ENCODE peak calls at places on chromosomes 16 and 17, in five cellular contexts. M is H9, O is mesenchymal stem cell, P is H1, G is IMR-90. Z is an unnamed sample.

GRCh38 chr17:9928601-9929341 is 23.7 kb upstream of the RCVRN start:
- DNase-seq in M (peak), O (peak), P (peak), G (peak), Z (peak)

GRCh38 chr16:87459027-87459426 is 33.8 kb downstream of the ZCCHC14 start:
- DNase-seq in M (no peak), O (no peak), P (no peak), G (no peak), Z (no peak)

GRCh38 chr17:75034236-75034908 is 12.4 kb downstream of the ATP5PD start:
- DNase-seq in M (peak), O (peak), P (peak), G (peak), Z (peak)

GRCh38 chr16:23031508-23032098 is 117.6 kb downstream of the USP31 start:
- DNase-seq in M (no peak), O (no peak), P (no peak), G (no peak), Z (no peak)

GRCh38 chr17:70920416-70920815 is 751.1 kb downstream of the KCNJ2 start:
- DNase-seq in M (no peak), O (no peak), P (no peak), G (no peak), Z (no peak)

GRCh38 chr17:75827291-75828050 is 16.7 kb downstream of the UNC13D start:
- DNase-seq in M (peak), O (peak), P (peak), G (peak), Z (peak)

GRCh38 chr16:83310816-83311215 is 497.0 kb upstream of the HSBP1 start:
- DNase-seq in M (no peak), O (no peak), P (no peak), G (no peak), Z (no peak)

GRCh38 chr16:66131156-66131807 is 235.2 kb upstream of the CDH5 start:
- DNase-seq in M (no peak), O (peak), P (no peak), G (peak), Z (no peak)

GRCh38 chr17:55200904-55201608 is 63.7 kb upstream of the HLF start:
- DNase-seq in M (no peak), O (no peak), P (no peak), G (no peak), Z (no peak)

GRCh38 chr16:79823644-79824043 is 223.1 kb upstream of the MAF start:
- DNase-seq in M (no peak), O (no peak), P (no peak), G (no peak), Z (peak)

GRCh38 chr16:72924487-72924886 is 123.4 kb downstream of the ZFHX3 start:
- DNase-seq in M (no peak), O (no peak), P (no peak), G (no peak), Z (no peak)

GRCh38 chr17:14359251-14359939 is 58.5 kb downstream of the HS3ST3B1 start:
- DNase-seq in M (peak), O (peak), P (no peak), G (no peak), Z (peak)

GRCh38 chr17:12134587-12134986 is 113.9 kb downstream of the MAP2K4 start:
- DNase-seq in M (no peak), O (no peak), P (no peak), G (no peak), Z (peak)

GRCh38 chr16:57752581-57753447 is 17.2 kb downstream of the KATNB1 start:
- DNase-seq in M (no peak), O (no peak), P (no peak), G (no peak), Z (no peak)

GRCh38 chr17:81379523-81379942 is 15.7 kb upstream of the BAHCC1 start:
- DNase-seq in M (no peak), O (no peak), P (no peak), G (no peak), Z (no peak)

GRCh38 chr17:78416791-78417530 is 38.5 kb downstream of the PGS1 start:
- DNase-seq in M (no peak), O (peak), P (no peak), G (no peak), Z (peak)

GRCh38 chr17:53791551-53791950 is 31.2 kb upstream of the KIF2B start:
- DNase-seq in M (no peak), O (no peak), P (no peak), G (no peak), Z (no peak)

GRCh38 chr17:50388728-50389127 is 8.6 kb downstream of the LRRC59 start:
- DNase-seq in M (no peak), O (no peak), P (no peak), G (no peak), Z (no peak)

GRCh38 chr17:1645207-1646171 is at the start of gene SCARF1:
- DNase-seq in M (peak), O (peak), P (no peak), G (no peak), Z (no peak)

GRCh38 chr17:66268247-66268927 is 34.0 kb upstream of the PRKCA start:
- DNase-seq in M (no peak), O (peak), P (no peak), G (peak), Z (peak)

GRCh38 chr17:30234954-30235353 is 543 bp downstream of the SLC6A4 start:
- DNase-seq in M (peak), O (no peak), P (no peak), G (no peak), Z (peak)

GRCh38 chr16:79370736-79371135 is 229.8 kb downstream of the MAF start:
- DNase-seq in M (no peak), O (no peak), P (no peak), G (no peak), Z (no peak)

GRCh38 chr16:23113185-23113584 is 36.1 kb downstream of the USP31 start:
- DNase-seq in M (no peak), O (no peak), P (no peak), G (no peak), Z (no peak)

GRCh38 chr17:2688351-2689342 is 22.9 kb downstream of the CLUH start:
- DNase-seq in M (peak), O (no peak), P (no peak), G (no peak), Z (no peak)

GRCh38 chr16:12532871-12533610 is 270.6 kb downstream of the CPPED1 start:
- DNase-seq in M (no peak), O (no peak), P (no peak), G (no peak), Z (no peak)

GRCh38 chr17:69637399-69638165 is 223.1 kb downstream of the MAP2K6 start:
- DNase-seq in M (no peak), O (peak), P (no peak), G (peak), Z (no peak)

GRCh38 chr17:41710472-41711090 is 1.6 kb upstream of the GAST start:
- DNase-seq in M (no peak), O (peak), P (no peak), G (peak), Z (no peak)

GRCh38 chr17:33688771-33689170 is 395.7 kb upstream of the ASIC2 start:
- DNase-seq in M (no peak), O (no peak), P (no peak), G (no peak), Z (no peak)

GRCh38 chr17:55730380-55730779 is 7.7 kb upstream of the TMEM100 start:
- DNase-seq in M (no peak), O (no peak), P (no peak), G (no peak), Z (no peak)

GRCh38 chr16:69796285-69797118 is 34.4 kb downstream of the WWP2 start:
- DNase-seq in M (peak), O (peak), P (no peak), G (peak), Z (peak)

GRCh38 chr17:49022391-49022941 is 25.3 kb downstream of the IGF2BP1 start:
- DNase-seq in M (peak), O (no peak), P (peak), G (peak), Z (no peak)

GRCh38 chr17:47733414-47734288 is 615 bp downstream of the TBX21 start:
- DNase-seq in M (peak), O (no peak), P (no peak), G (no peak), Z (no peak)

GRCh38 chr16:57630931-57631845 is 2.8 kb downstream of the ADGRG1 start:
- DNase-seq in M (no peak), O (no peak), P (no peak), G (no peak), Z (no peak)

GRCh38 chr16:50702725-50703124 is 9.3 kb downstream of the NOD2 start:
- DNase-seq in M (no peak), O (no peak), P (no peak), G (no peak), Z (no peak)

GRCh38 chr16:1687427-1688316 is 9.6 kb downstream of the JPT2 start:
- DNase-seq in M (no peak), O (no peak), P (no peak), G (no peak), Z (peak)

GRCh38 chr16:84603115-84603816 is 14.6 kb downstream of the COTL1 start:
- DNase-seq in M (no peak), O (peak), P (no peak), G (peak), Z (peak)

GRCh38 chr17:6162892-6163291 is 92.7 kb downstream of the WSCD1 start:
- DNase-seq in M (peak), O (no peak), P (no peak), G (no peak), Z (no peak)

GRCh38 chr16:20954574-20954973 is 54.0 kb downstream of the LYRM1 start:
- DNase-seq in M (no peak), O (no peak), P (no peak), G (no peak), Z (no peak)

GRCh38 chr17:6473128-6473767 is 29.0 kb downstream of the PIMREG start:
- DNase-seq in M (peak), O (peak), P (no peak), G (peak), Z (peak)

GRCh38 chr17:80499536-80499935 is 23.1 kb upstream of the NPTX1 start:
- DNase-seq in M (no peak), O (no peak), P (no peak), G (no peak), Z (no peak)

DNA sequence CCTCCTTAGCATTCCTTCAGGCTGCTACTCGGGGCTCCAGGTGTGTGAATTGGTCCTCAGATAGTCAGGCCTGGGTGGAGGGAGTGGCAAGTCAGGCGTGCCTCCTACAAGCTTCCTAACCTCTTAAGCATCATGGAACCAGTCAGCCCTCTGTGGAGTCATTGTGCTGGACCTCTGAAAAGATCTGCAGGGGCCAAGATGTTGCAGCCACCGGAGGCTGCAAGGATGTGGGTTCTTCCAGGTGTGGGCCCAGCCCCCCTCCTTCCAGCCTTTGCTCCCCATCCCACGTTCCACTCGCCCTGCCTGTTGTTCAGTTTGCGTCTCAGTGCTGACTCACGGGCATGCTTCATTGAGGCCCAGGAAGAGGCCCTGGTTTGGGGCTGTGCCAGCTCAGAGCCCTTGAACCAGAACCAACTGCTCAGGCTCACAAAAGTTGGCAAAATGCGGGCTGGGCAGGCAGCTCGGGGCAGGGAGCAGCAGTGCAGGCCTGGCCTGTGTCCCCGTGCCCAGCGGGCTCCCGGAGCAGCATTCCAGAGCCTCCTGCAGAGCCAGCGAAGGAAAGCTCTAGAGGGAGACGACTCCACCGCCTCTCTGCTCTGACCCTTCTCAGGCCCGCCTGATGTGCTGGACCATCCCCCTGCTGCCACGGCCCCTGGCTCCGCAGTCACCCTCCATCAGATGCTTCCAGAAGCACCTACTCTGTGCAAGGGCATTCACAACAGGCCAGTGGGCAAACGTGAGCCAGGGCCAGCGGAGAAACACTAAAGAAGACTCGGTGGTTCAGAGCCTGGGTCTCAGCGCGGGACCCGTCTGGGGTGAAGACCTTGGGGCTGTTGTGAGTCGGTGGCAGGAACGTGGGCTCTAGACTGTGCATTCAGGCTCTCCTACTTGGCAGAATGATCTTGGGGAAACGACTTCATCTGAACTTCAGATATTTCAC is 7.5 kb downstream of the LDHD start:
- DNase-seq in M (peak), O (peak), P (no peak), G (peak), Z (no peak)
- H3K23ac ChIP-seq in M (no peak), O (no peak), P (no peak), G (peak), Z (no peak)

GRCh38 chr16:4370570-4371480 is 823 bp upstream of the VASN start:
- DNase-seq in M (no peak), O (peak), P (no peak), G (peak), Z (no peak)
- H3K23ac ChIP-seq in M (no peak), O (no peak), P (no peak), G (peak), Z (no peak)

DNA sequence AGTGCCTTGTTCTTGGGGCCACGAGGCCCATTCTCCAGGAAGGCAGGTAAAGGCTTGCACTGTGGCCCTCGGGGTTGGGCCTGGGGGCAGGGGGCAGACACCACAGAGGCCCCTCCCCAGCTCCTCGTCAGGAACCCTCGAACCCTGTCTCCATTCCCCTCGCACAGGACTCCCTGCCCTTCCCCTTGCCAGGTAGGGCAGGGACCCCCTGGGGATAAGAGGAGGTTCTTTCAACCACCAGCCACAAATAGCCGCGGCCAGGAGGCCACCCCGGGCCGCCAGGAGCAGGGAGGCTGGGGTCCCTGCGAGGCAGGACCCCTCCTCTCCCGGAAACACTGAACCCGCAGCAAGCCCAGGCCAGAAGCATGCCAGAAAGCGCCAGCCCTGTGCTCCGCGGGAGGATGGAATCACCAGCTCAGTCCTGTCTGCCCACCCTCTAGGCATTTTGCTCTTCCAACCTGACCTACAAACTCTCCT is 45.6 kb downstream of the SLC47A1 start:
- DNase-seq in M (peak), O (no peak), P (no peak), G (no peak), Z (no peak)
- H3K23ac ChIP-seq in M (no peak), O (no peak), P (no peak), G (no peak), Z (no peak)

GRCh38 chr16:35148748-35149147 is 1689.3 kb downstream of the TP53TG3F start:
- DNase-seq in M (no peak), O (no peak), P (no peak), G (no peak), Z (no peak)
- H3K23ac ChIP-seq in M (no peak), O (no peak), P (no peak), G (no peak), Z (no peak)

DNA sequence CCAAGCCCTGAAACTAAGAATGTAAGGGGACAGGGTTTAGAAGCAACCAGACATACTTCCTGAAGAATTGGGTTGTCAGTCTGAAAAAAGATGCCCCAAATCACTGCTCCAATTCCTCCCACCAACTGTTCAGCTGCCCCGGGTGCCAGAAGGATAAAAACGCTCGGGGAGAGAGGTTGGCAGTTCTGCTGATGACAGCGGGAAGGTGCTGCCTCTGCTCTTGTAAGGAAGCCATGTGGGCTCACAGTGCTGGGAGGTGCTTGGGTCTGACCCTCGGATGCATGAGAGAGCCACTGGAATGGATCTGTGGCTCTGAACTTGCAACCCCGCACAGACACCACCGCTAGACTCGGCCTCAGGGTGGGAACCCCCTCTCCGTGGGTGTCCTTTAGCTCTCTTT is 364.8 kb upstream of the RBFOX1 start:
- DNase-seq in M (peak), O (no peak), P (no peak), G (no peak), Z (no peak)
- H3K23ac ChIP-seq in M (no peak), O (no peak), P (no peak), G (no peak), Z (no peak)

GRCh38 chr17:44221862-44222111 is 2.3 kb upstream of the UBTF start:
- DNase-seq in M (no peak), O (no peak), P (no peak), G (no peak), Z (peak)
- H3K23ac ChIP-seq in M (no peak), O (no peak), P (no peak), G (peak), Z (no peak)

GRCh38 chr16:46732561-46732960 is 15.6 kb downstream of the MYLK3 start:
- DNase-seq in M (no peak), O (no peak), P (no peak), G (no peak), Z (no peak)
- H3K23ac ChIP-seq in M (no peak), O (no peak), P (no peak), G (no peak), Z (no peak)

GRCh38 chr17:17536702-17537101 is 40.5 kb upstream of the RASD1 start:
- DNase-seq in M (no peak), O (no peak), P (no peak), G (no peak), Z (no peak)

GRCh38 chr17:17535957-17536356 is 39.8 kb upstream of the RASD1 start:
- DNase-seq in M (no peak), O (no peak), P (no peak), G (peak), Z (no peak)

GRCh38 chr17:17539591-17539990 is 43.4 kb upstream of the RASD1 start:
- DNase-seq in M (no peak), O (no peak), P (no peak), G (no peak), Z (no peak)

GRCh38 chr17:17538417-17539391 is 42.5 kb upstream of the RASD1 start:
- DNase-seq in M (no peak), O (no peak), P (no peak), G (peak), Z (no peak)

GRCh38 chr17:17537311-17538099 is 41.3 kb upstream of the RASD1 start:
- DNase-seq in M (no peak), O (peak), P (no peak), G (peak), Z (no peak)
- H3K23ac ChIP-seq in M (no peak), O (no peak), P (no peak), G (no peak), Z (no peak)

GRCh38 chr17:77248216-77249054 is 107.7 kb downstream of the SEC14L1 start:
- DNase-seq in M (no peak), O (no peak), P (no peak), G (no peak), Z (no peak)
- H3K23ac ChIP-seq in M (no peak), O (no peak), P (no peak), G (peak), Z (no peak)

DNA sequence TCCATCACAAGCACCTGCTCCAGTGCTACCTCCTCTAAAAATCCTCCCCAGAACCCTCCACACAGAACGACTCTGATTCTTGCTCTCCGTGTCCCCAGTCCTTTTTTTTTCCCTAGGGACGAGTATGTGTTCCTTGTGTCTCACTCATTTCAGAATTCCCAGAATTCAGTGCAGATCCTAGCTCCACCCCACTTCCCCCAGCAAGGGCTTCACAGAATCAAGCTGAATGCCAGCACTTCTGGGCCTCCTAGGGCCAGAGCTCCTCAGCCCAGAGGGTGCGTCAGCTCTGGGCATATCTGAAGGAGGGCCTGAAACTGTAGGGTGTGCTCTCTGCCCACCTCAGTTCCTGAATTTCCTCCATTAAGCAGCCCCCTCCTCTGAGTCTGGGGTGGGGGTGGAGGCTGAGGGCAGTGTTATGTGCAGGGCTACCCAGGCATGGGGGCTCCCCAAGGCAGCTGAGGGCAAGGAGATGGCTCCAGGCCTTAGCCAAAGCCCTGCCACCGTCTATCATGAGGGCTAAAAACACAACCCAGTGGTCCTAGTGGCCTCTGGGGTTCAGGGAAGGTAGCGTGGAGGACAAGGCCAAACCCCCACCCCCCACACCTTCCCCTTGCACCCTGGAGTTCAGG is 6.5 kb downstream of the UNC119 start:
- DNase-seq in M (no peak), O (no peak), P (no peak), G (no peak), Z (no peak)
- H3K23ac ChIP-seq in M (no peak), O (no peak), P (no peak), G (no peak), Z (no peak)

Z was measured in trophoblast cell.